ENCODE peak calls at places on chromosome 16, in six cellular contexts. N is K562, V is HepG2, C is GM12891, P is H1, E is GM12878. U is an unnamed sample.

GRCh38 chr16:56013962-56014552 is 138.9 kb upstream of the CES5A start:
- DNase-seq in N (peak; percentile 20), V (peak; percentile 45), C (no peak), P (peak; percentile 44), E (no peak), U (no peak)

GRCh38 chr16:17556276-17557052 is 85.7 kb upstream of the XYLT1 start:
- DNase-seq in N (peak; percentile 40), V (peak; percentile 49), C (no peak), P (peak; percentile 2), E (no peak), U (no peak)

GRCh38 chr16:1556254-1556653 is 22.8 kb downstream of the TMEM204 start:
- DNase-seq in N (no peak), V (no peak), C (no peak), P (no peak), E (no peak), U (no peak)

GRCh38 chr16:55015181-55015913 is 84.7 kb downstream of the IRX5 start:
- DNase-seq in N (no peak), V (no peak), C (no peak), P (no peak), E (no peak), U (no peak)

GRCh38 chr16:50204426-50205108 is 51.5 kb downstream of the TENT4B start:
- DNase-seq in N (no peak), V (no peak), C (no peak), P (no peak), E (no peak), U (no peak)

GRCh38 chr16:30005341-30006094 is 5.3 kb downstream of the DOC2A start:
- DNase-seq in N (peak; percentile 83), V (peak; percentile 54), C (peak; percentile 87), P (no peak), E (no peak), U (peak; percentile 81)

GRCh38 chr16:89031715-89032659 is 55.0 kb upstream of the CBFA2T3 start:
- DNase-seq in N (no peak), V (no peak), C (no peak), P (no peak), E (peak; percentile 71), U (no peak)

GRCh38 chr16:89095401-89095974 is 1.8 kb downstream of the ACSF3 start:
- DNase-seq in N (no peak), V (no peak), C (no peak), P (peak; percentile 36), E (no peak), U (no peak)

GRCh38 chr16:77288222-77288621 is 89.0 kb downstream of the SYCE1L start:
- DNase-seq in N (no peak), V (no peak), C (no peak), P (no peak), E (no peak), U (no peak)

GRCh38 chr16:84829168-84829965 is 9.6 kb downstream of the CRISPLD2 start:
- DNase-seq in N (no peak), V (no peak), C (no peak), P (no peak), E (no peak), U (no peak)

GRCh38 chr16:89020925-89021595 is 44.1 kb upstream of the CBFA2T3 start:
- DNase-seq in N (no peak), V (no peak), C (no peak), P (no peak), E (no peak), U (no peak)

GRCh38 chr16:23706439-23706838 is 6.6 kb downstream of the ERN2 start:
- DNase-seq in N (no peak), V (no peak), C (no peak), P (no peak), E (no peak), U (no peak)

GRCh38 chr16:46859719-46860152 is 24.4 kb upstream of the GPT2 start:
- DNase-seq in N (peak; percentile 31), V (peak; percentile 82), C (no peak), P (no peak), E (no peak), U (no peak)

GRCh38 chr16:56700195-56700594 is 17.9 kb downstream of the MT1X start:
- DNase-seq in N (no peak), V (no peak), C (no peak), P (no peak), E (no peak), U (no peak)

GRCh38 chr16:84177740-84178070 is 9.2 kb downstream of the TAF1C start:
- DNase-seq in N (no peak), V (no peak), C (no peak), P (no peak), E (no peak), U (no peak)

DNA sequence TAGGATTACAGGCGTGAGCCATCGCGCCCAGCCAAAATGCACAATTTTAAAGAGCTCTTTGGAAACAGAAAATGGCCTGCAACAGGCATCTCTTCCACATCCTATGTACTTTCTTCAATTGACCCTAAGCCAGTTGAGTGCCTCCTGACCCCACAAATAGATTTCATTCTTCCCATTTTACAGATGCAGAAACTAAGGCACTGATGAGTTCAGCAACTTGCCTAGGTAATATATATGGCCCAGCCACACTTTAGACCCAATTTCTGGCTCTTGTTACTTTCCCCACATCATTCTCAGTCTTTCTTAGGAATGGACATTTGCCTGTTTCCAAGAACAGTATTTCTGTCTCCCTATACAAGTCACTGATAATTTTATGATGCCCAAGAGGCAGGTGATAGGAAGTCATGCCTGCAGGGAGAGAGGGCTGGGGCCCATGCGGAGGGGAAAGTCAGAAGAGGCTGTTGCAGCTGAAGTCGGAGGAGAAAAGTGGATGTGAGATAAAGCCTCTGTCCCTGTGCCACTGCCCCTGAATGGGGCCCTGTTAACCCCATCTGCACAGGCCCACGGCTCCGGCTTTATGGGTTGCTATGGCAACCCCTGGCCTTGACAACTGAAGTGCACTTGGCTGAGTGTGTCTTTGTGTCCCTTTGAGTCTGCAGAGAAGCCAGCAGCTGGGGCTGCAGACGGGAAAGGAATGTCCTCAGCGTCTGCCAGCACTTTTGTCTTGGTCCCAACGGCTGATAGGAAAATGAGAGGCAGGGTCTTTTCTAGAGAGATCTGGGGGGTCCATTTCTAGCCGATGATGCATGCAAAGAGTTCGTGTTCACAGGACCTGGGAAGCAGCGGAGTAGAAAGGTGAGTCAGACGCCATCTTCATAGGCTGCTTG is 45.9 kb downstream of the ABAT start:
- DNase-seq in N (no peak), V (peak; percentile 85), C (peak; percentile 37), P (no peak), E (no peak), U (no peak)
- TF ChIP-seq TAF1 in N (no peak), V (no peak), C (no peak), P (no peak), E (no peak), U (no peak)

GRCh38 chr16:86389566-86390328 is 120.6 kb upstream of the FOXF1 start:
- DNase-seq in N (no peak), V (no peak), C (no peak), P (no peak), E (no peak), U (no peak)
- TF ChIP-seq POLR2AphosphoS5 in N (no peak), V (no peak), C (no peak), P (no peak), E (no peak), U (no peak)

GRCh38 chr16:67192781-67193260 is 866 bp downstream of the E2F4 start:
- DNase-seq in N (no peak), V (no peak), C (no peak), P (no peak), E (no peak), U (no peak)

GRCh38 chr16:67195676-67196075 is 3.3 kb upstream of the ELMO3 start:
- DNase-seq in N (no peak), V (no peak), C (no peak), P (no peak), E (no peak), U (no peak)

GRCh38 chr16:67196881-67197280 is 2.0 kb upstream of the ELMO3 start:
- DNase-seq in N (no peak), V (no peak), C (no peak), P (no peak), E (no peak), U (no peak)

GRCh38 chr16:67191995-67192681 is at the start of gene E2F4:
- DNase-seq in N (peak; percentile 91), V (peak; percentile 88), C (peak; percentile 99), P (no peak), E (peak; percentile 66), U (peak; percentile 98)

DNA sequence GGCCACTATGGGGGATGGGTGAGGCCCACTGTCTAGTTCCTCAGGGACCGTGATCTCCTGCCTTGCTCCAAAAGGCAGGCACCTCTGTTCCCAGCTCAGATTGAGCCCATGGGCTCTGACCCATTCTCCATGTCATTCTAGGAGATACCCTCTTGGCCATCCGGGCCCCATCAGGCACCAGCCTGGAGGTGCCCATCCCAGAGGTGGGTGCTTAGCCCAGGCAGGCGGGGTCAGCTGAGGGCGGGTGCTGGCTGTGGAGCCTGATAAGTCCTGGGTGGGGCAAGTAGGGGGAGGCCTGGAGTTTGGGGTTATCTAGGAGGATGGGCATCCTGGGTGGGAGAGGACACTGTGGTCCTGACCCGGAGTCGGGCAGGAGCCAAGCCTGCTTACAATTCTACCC is 2.3 kb downstream of the E2F4 start:
- DNase-seq in N (no peak), V (no peak), C (no peak), P (no peak), E (no peak), U (no peak)
- TF ChIP-seq POLR2A in N (no peak), V (no peak), C (no peak), P (no peak), E (no peak), U (no peak)

GRCh38 chr16:10964891-10965326 is 20.5 kb downstream of the CLEC16A start:
- DNase-seq in N (no peak), V (no peak), C (no peak), P (no peak), E (peak; percentile 94), U (no peak)

GRCh38 chr16:10964039-10964890 is 19.9 kb downstream of the CLEC16A start:
- DNase-seq in N (peak; percentile 78), V (peak; percentile 74), C (no peak), P (no peak), E (no peak), U (peak; percentile 53)

GRCh38 chr16:10957771-10958486 is 13.6 kb downstream of the CLEC16A start:
- DNase-seq in N (no peak), V (no peak), C (no peak), P (no peak), E (no peak), U (no peak)

GRCh38 chr16:10959161-10959560 is 14.8 kb downstream of the CLEC16A start:
- DNase-seq in N (no peak), V (no peak), C (no peak), P (no peak), E (no peak), U (no peak)

DNA sequence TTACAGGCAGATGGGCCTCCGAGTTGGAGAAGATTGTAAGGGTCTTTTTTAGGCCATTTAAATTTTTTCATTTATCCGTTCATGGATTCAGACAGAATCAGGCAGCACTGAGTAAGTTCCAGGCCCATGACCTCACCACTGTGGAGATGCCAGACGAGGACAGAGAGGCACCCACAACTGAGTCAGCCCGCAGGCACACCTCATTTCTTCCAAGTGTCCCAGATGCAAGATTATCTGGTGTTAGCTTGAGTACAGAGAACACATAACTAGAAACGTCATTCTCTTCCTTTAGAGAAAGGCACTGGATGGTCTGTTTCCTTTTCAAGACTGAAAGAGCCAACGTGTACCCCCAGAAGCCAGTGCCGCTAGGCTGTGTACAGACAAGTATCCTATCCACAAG is 16.9 kb downstream of the CLEC16A start:
- DNase-seq in N (no peak), V (no peak), C (no peak), P (no peak), E (no peak), U (no peak)
- TF ChIP-seq TAF1 in N (no peak), V (no peak), C (no peak), P (no peak), E (no peak), U (no peak)

U was measured in GM12892.